ENCODE peak calls at places on chromosome X, in eight cellular contexts. Q is heart left ventricle, V is GM13977, X is HFF-Myc, G is astrocyte of the cerebellum, M is left lung, R is brain microvascular endothelial cell, N is neural crest cell. P is an unnamed sample.

GRCh38 chrX:138128025-138128671 is 562.2 kb downstream of the ZIC3 start:
- DNase-seq in N (peak), R (peak), V (peak), X (peak), G (no peak), M (no peak), Q (no peak), P (peak)

GRCh38 chrX:152600853-152601635 is 36.7 kb upstream of the GABRQ start:
- DNase-seq in V (no peak), G (no peak), X (no peak), R (peak), Q (no peak), M (no peak), N (no peak), P (no peak)

GRCh38 chrX:37423864-37424569 is 74.9 kb downstream of the PRRG1 start:
- DNase-seq in R (peak), N (no peak), X (no peak), V (no peak), M (no peak), G (peak), Q (no peak), P (no peak)

GRCh38 chrX:17375631-17376380 is 806 bp downstream of the NHS start:
- DNase-seq in N (peak), R (no peak), X (no peak), V (no peak), Q (peak), G (no peak), M (peak), P (no peak)

GRCh38 chrX:128035318-128035717 is 16.9 kb downstream of the ACTRT1 start:
- DNase-seq in M (no peak), R (no peak), X (no peak), G (no peak), N (no peak), V (no peak), Q (no peak), P (no peak)

GRCh38 chrX:7941390-7942042 is 14.3 kb upstream of the PNPLA4 start:
- DNase-seq in V (no peak), M (no peak), Q (no peak), N (no peak), G (peak), R (peak), X (peak), P (no peak)

GRCh38 chrX:107748490-107748889 is 27.1 kb downstream of the TSC22D3 start:
- DNase-seq in R (no peak), G (no peak), M (no peak), V (no peak), X (no peak), Q (no peak), N (no peak), P (no peak)

GRCh38 chrX:111282141-111282540 is 11.9 kb upstream of the CAPN6 start:
- DNase-seq in M (no peak), N (no peak), X (no peak), R (no peak), V (no peak), Q (no peak), G (no peak), P (no peak)

GRCh38 chrX:821311-822178 is 191.0 kb downstream of the SHOX start:
- DNase-seq in X (no peak), G (no peak), M (no peak), V (no peak), Q (no peak), R (no peak), N (no peak), P (no peak)

GRCh38 chrX:130728208-130728607 is 174.8 kb downstream of the ENOX2 start:
- DNase-seq in R (no peak), X (no peak), G (no peak), V (no peak), N (no peak), Q (no peak), M (no peak), P (no peak)

GRCh38 chrX:120790118-120790517 is 85.5 kb downstream of the CT47B1 start:
- DNase-seq in N (peak), X (no peak), G (peak), Q (no peak), M (no peak), V (peak), R (peak), P (peak)

GRCh38 chrX:54496936-54497335 is 902 bp upstream of the FGD1 start:
- DNase-seq in N (no peak), Q (no peak), G (no peak), X (no peak), R (no peak), V (peak), M (no peak), P (no peak)

GRCh38 chrX:16992411-16992810 is 46.0 kb downstream of the REPS2 start:
- DNase-seq in M (no peak), G (no peak), R (no peak), X (no peak), Q (no peak), V (no peak), N (no peak), P (no peak)

GRCh38 chrX:16839852-16840460 is 30.2 kb downstream of the RBBP7 start:
- DNase-seq in R (peak), M (no peak), V (no peak), Q (no peak), X (no peak), G (no peak), N (no peak), P (peak)

GRCh38 chrX:129845616-129846190 is 2.0 kb upstream of the ZDHHC9 start:
- DNase-seq in G (no peak), Q (no peak), X (no peak), V (no peak), R (no peak), N (no peak), M (no peak), P (no peak)

GRCh38 chrX:39821011-39821708 is 276.6 kb downstream of the BCOR start:
- DNase-seq in Q (peak), X (no peak), G (no peak), N (peak), M (no peak), R (no peak), V (peak), P (no peak)

GRCh38 chrX:140664939-140665338 is 44.6 kb upstream of the LINC00632 start:
- DNase-seq in M (no peak), V (peak), Q (no peak), R (no peak), N (no peak), G (peak), X (no peak), P (no peak)

GRCh38 chrX:69021561-69021960 is 143.7 kb downstream of the PJA1 start:
- DNase-seq in V (no peak), G (no peak), M (no peak), R (no peak), X (no peak), Q (no peak), N (no peak), P (no peak)

GRCh38 chrX:39773923-39774803 is 323.6 kb downstream of the BCOR start:
- DNase-seq in V (no peak), R (no peak), M (no peak), N (no peak), G (no peak), X (no peak), Q (no peak), P (no peak)

GRCh38 chrX:96774116-96774515 is 89.5 kb downstream of the DIAPH2 start:
- DNase-seq in Q (no peak), V (no peak), R (no peak), M (no peak), X (no peak), G (no peak), N (no peak), P (no peak)

GRCh38 chrX:96764864-96765263 is 80.2 kb downstream of the DIAPH2 start:
- DNase-seq in X (no peak), G (no peak), M (no peak), V (no peak), N (no peak), R (no peak), Q (no peak), P (no peak)

GRCh38 chrX:96771500-96771899 is 86.9 kb downstream of the DIAPH2 start:
- DNase-seq in N (no peak), Q (no peak), R (no peak), V (no peak), G (no peak), X (no peak), M (no peak), P (no peak)

GRCh38 chrX:96770315-96770714 is 85.7 kb downstream of the DIAPH2 start:
- DNase-seq in M (no peak), R (no peak), N (no peak), Q (no peak), X (no peak), V (peak), G (peak), P (no peak)
- TF ChIP-seq CTCF in M (no peak), R (peak), N (peak), Q (peak), X (no peak), V (peak), G (peak), P (peak)

GRCh38 chrX:134469481-134469880 is 9.5 kb downstream of the HPRT1 start:
- DNase-seq in M (no peak), R (peak), N (no peak), X (no peak), G (no peak), Q (no peak), V (no peak), P (no peak)

GRCh38 chrX:134470013-134470412 is 10.0 kb downstream of the HPRT1 start:
- DNase-seq in R (no peak), N (no peak), M (no peak), G (no peak), Q (no peak), X (no peak), V (no peak), P (no peak)

GRCh38 chrX:134476284-134476683 is 16.3 kb downstream of the HPRT1 start:
- DNase-seq in V (no peak), N (no peak), M (no peak), Q (no peak), R (no peak), G (no peak), X (no peak), P (no peak)

GRCh38 chrX:134472041-134472440 is 12.1 kb downstream of the HPRT1 start:
- DNase-seq in Q (no peak), X (no peak), M (no peak), V (no peak), N (no peak), R (no peak), G (no peak), P (no peak)
- TF ChIP-seq CTCF in Q (no peak), X (no peak), M (no peak), V (no peak), N (no peak), R (no peak), G (no peak), P (no peak)

GRCh38 chrX:45830343-45830742 is 629.7 kb upstream of the DIPK2B start:
- DNase-seq in N (no peak), G (no peak), Q (no peak), M (no peak), V (no peak), R (no peak), X (no peak), P (no peak)

GRCh38 chrX:45822124-45822523 is 621.4 kb upstream of the DIPK2B start:
- DNase-seq in G (no peak), V (no peak), N (no peak), M (no peak), Q (no peak), R (no peak), X (no peak), P (no peak)

GRCh38 chrX:45818913-45819312 is 618.2 kb upstream of the DIPK2B start:
- DNase-seq in V (no peak), X (no peak), G (no peak), M (no peak), R (no peak), N (no peak), Q (no peak), P (no peak)

DNA sequence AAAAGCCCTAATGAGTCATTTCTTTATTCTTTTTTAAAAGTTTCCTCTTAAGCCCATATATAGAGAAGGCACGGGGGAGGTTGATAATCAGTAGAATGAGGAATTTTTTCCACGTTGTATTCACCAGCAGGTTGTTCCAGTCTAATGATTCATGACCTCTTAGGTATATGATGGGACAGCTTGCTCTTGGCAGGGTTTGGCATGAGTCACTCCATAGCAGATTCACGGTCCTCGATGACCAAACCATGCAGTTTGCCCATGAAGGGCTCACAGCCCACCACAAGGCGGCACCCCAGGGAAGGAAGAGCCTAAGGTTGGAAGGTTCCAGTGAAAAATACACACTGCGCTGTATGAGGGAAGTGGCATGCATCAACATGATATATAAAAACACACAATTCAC is 623.8 kb upstream of the DIPK2B start:
- DNase-seq in G (peak), X (peak), N (no peak), Q (no peak), V (no peak), R (peak), M (no peak), P (peak)
- TF ChIP-seq CTCF in G (peak), X (peak), N (peak), Q (no peak), V (no peak), R (peak), M (no peak), P (peak)

GRCh38 chrX:22276781-22277180 is 4.1 kb downstream of the CBLL2 start:
- DNase-seq in M (no peak), Q (no peak), N (no peak), V (no peak), G (no peak), X (no peak), R (no peak), P (no peak)
- TF ChIP-seq CTCF in M (no peak), Q (no peak), N (no peak), V (no peak), G (no peak), X (no peak), R (no peak), P (no peak)

GRCh38 chrX:15646031-15646430 is 18.6 kb downstream of the CLTRN start:
- DNase-seq in G (no peak), R (no peak), Q (no peak), M (peak), X (no peak), V (no peak), N (no peak), P (no peak)
- TF ChIP-seq CTCF in G (no peak), R (no peak), Q (no peak), M (no peak), X (no peak), V (no peak), N (no peak), P (no peak)

DNA sequence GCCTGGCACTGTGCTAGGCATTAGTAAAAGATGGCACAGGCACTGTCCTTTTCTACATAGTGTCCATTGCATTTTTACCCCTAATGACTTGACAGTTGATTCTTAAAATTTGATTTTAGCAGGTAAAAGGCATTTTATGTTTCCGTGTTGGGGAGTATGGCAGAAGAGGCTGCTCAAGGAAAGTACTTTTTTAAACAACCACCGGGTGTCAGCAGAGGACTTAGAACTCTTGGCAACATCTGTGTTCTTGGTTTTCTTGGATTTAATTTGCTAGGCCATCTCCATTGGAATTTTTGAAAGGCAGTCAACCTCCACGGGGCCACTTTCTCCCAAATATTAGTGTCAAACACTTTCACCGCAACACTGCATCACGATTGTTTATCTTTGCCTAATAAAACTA is 102.9 kb downstream of the TSPAN7 start:
- DNase-seq in M (no peak), Q (no peak), R (peak), N (peak), X (no peak), G (peak), V (no peak), P (peak)
- TF ChIP-seq CTCF in M (no peak), Q (peak), R (peak), N (peak), X (no peak), G (peak), V (peak), P (peak)